ENCODE peak calls at places on chromosomes 6 and 20, in four cellular contexts. Z, G, Y and X are unnamed samples.

GRCh38 chr20:47785321-47785899 is at the start of gene SULF2:
- DNase-seq in G (peak), Y (no peak), Z (peak), X (no peak)

GRCh38 chr6:107209406-107209939 is 94.2 kb upstream of the BEND3 start:
- DNase-seq in Y (no peak), G (no peak), Z (no peak), X (no peak)

GRCh38 chr20:5393218-5393870 is 76.6 kb upstream of the PROKR2 start:
- DNase-seq in Z (no peak), G (no peak), Y (no peak), X (no peak)

GRCh38 chr6:151335930-151336329 is 55.4 kb downstream of the ZBTB2 start:
- DNase-seq in Y (no peak), G (no peak), Z (no peak), X (no peak)

GRCh38 chr6:134094436-134094835 is 42.0 kb upstream of the SLC2A12 start:
- DNase-seq in Z (no peak), Y (no peak), G (no peak), X (no peak)

GRCh38 chr20:44196278-44196677 is 9.3 kb upstream of the JPH2 start:
- DNase-seq in Y (no peak), Z (no peak), G (no peak), X (no peak)

GRCh38 chr20:32574296-32575226 is 10.6 kb downstream of the NOL4L start:
- DNase-seq in G (no peak), Y (peak), Z (no peak), X (no peak)

GRCh38 chr6:1498491-1499113 is 109.2 kb downstream of the FOXF2 start:
- DNase-seq in Y (no peak), G (no peak), Z (no peak), X (no peak)

GRCh38 chr6:36283608-36284007 is 13.7 kb downstream of the PNPLA1 start:
- DNase-seq in G (no peak), Z (no peak), Y (no peak), X (no peak)

GRCh38 chr6:41780623-41781301 is at the start of gene PRICKLE4:
- DNase-seq in Z (no peak), G (peak), Y (no peak), X (no peak)

GRCh38 chr6:80336906-80337305 is 230.4 kb downstream of the BCKDHB start:
- DNase-seq in Z (no peak), G (no peak), Y (no peak), X (no peak)

GRCh38 chr6:107511410-107512070 is 21.6 kb downstream of the SOBP start:
- DNase-seq in G (peak), Y (no peak), Z (no peak), X (no peak)

GRCh38 chr20:35145141-35145564 is 2.0 kb downstream of the EDEM2 start:
- DNase-seq in Z (no peak), Y (no peak), G (no peak), X (peak)

GRCh38 chr6:6006428-6007310 is at the start of gene NRN1:
- DNase-seq in G (no peak), Z (no peak), Y (peak), X (no peak)

GRCh38 chr6:51619042-51619799 is 468.2 kb downstream of the PKHD1 start:
- DNase-seq in Z (no peak), G (no peak), Y (no peak), X (no peak)

GRCh38 chr6:37906121-37906520 is 86.6 kb downstream of the ZFAND3 start:
- DNase-seq in Y (no peak), G (no peak), Z (no peak), X (no peak)

GRCh38 chr6:31359556-31359955 is 2.6 kb upstream of the HLA-B start:
- DNase-seq in G (no peak), Z (no peak), Y (no peak), X (no peak)

GRCh38 chr6:17367868-17368267 is 25.5 kb upstream of the CAP2 start:
- DNase-seq in Z (no peak), G (no peak), Y (no peak), X (no peak)

GRCh38 chr6:73801652-73802268 is 105.8 kb downstream of the CD109 start:
- DNase-seq in G (no peak), Y (no peak), Z (no peak), X (no peak)

GRCh38 chr20:62627901-62628612 is 14.2 kb upstream of the SLCO4A1 start:
- DNase-seq in Y (no peak), Z (no peak), G (peak), X (peak)

GRCh38 chr20:8837396-8837795 is 231.5 kb upstream of the PLCB4 start:
- DNase-seq in G (no peak), Y (no peak), Z (no peak), X (no peak)

GRCh38 chr6:42925248-42925857 is 3.9 kb upstream of the CNPY3 start:
- DNase-seq in Y (no peak), Z (no peak), G (no peak), X (no peak)

GRCh38 chr6:109580519-109580918 is 97.5 kb upstream of the ZBTB24 start:
- DNase-seq in Y (no peak), Z (no peak), G (no peak), X (no peak)

GRCh38 chr6:36671687-36672375 is 6.7 kb upstream of the CDKN1A start:
- DNase-seq in G (no peak), Y (no peak), Z (no peak), X (no peak)

GRCh38 chr6:43823879-43824740 is 54.1 kb downstream of the VEGFA start:
- DNase-seq in Y (no peak), G (no peak), Z (no peak), X (no peak)

GRCh38 chr6:20341564-20341963 is 60.1 kb upstream of the E2F3 start:
- DNase-seq in G (no peak), Y (no peak), Z (no peak), X (no peak)

GRCh38 chr20:62841705-62842212 is 19.9 kb downstream of the TCFL5 start:
- DNase-seq in G (no peak), Z (no peak), Y (no peak), X (no peak)

GRCh38 chr6:12504325-12504966 is 212.1 kb upstream of the PHACTR1 start:
- DNase-seq in Z (no peak), G (no peak), Y (no peak), X (no peak)

GRCh38 chr6:113461153-113461897 is 395.8 kb upstream of the MARCKS start:
- DNase-seq in Y (no peak), Z (no peak), G (no peak), X (no peak)